ENCODE peak calls at places on chromosomes 13 and 19, in six cellular contexts. Q is WERI-Rb-1, V is sigmoid colon, B is cardiac fibroblast, W is astrocyte of the spinal cord, P is coronary artery. H is an unnamed sample.
A peak's percentile ranks its signal among the peaks of the same experiment; 100 is the strongest.

GRCh38 chr19:28419312-28419711 is 793.6 kb downstream of the UQCRFS1 start:
- DNase-seq in Q (no peak), V (no peak), B (no peak), W (no peak), P (no peak), H (no peak)

GRCh38 chr13:89660752-89661151 is 1686.7 kb upstream of the MIR17HG start:
- DNase-seq in Q (no peak), V (no peak), B (no peak), W (no peak), P (no peak), H (no peak)

GRCh38 chr13:72983085-72983768 is 75.6 kb upstream of the KLF5 start:
- DNase-seq in Q (no peak), V (no peak), B (peak; percentile 69), W (peak; percentile 58), P (no peak), H (peak; percentile 25)

GRCh38 chr19:8485561-8486371 is 16.7 kb downstream of the PRAM1 start:
- DNase-seq in Q (no peak), V (no peak), B (no peak), W (no peak), P (no peak), H (no peak)

GRCh38 chr13:43377955-43378354 is 354.6 kb downstream of the DNAJC15 start:
- DNase-seq in Q (no peak), V (no peak), B (peak; percentile 45), W (peak; percentile 51), P (no peak), H (peak; percentile 14)

GRCh38 chr13:105450784-105451183 is 1084.7 kb downstream of the EFNB2 start:
- DNase-seq in Q (no peak), V (no peak), B (no peak), W (no peak), P (no peak), H (no peak)

GRCh38 chr19:46785980-46786235 is 2.5 kb downstream of the SLC1A5 start:
- DNase-seq in Q (no peak), V (no peak), B (no peak), W (no peak), P (no peak), H (no peak)

GRCh38 chr19:41298327-41298964 is 11.5 kb upstream of the CCDC97 start:
- DNase-seq in Q (no peak), V (peak; percentile 87), B (peak; percentile 81), W (peak; percentile 92), P (peak; percentile 92), H (peak; percentile 91)

GRCh38 chr13:38763446-38764381 is 76.8 kb downstream of the FREM2 start:
- DNase-seq in Q (peak; percentile 18), V (no peak), B (peak; percentile 58), W (peak; percentile 43), P (no peak), H (peak; percentile 28)

GRCh38 chr19:33054623-33055022 is 10.1 kb downstream of the RHPN2 start:
- DNase-seq in Q (no peak), V (no peak), B (no peak), W (no peak), P (no peak), H (no peak)

GRCh38 chr13:109394311-109394988 is 391.9 kb downstream of the IRS2 start:
- DNase-seq in Q (no peak), V (no peak), B (no peak), W (no peak), P (no peak), H (no peak)

GRCh38 chr19:51712461-51713081 is 11.2 kb downstream of the HAS1 start:
- DNase-seq in Q (peak; percentile 62), V (no peak), B (peak; percentile 67), W (peak; percentile 38), P (peak; percentile 58), H (no peak)

GRCh38 chr13:76596216-76596615 is 290.0 kb downstream of the KCTD12 start:
- DNase-seq in Q (no peak), V (no peak), B (no peak), W (no peak), P (no peak), H (peak; percentile 36)

GRCh38 chr19:5293607-5294089 is 47.0 kb downstream of the PTPRS start:
- DNase-seq in Q (peak; percentile 84), V (peak; percentile 79), B (peak; percentile 41), W (peak; percentile 44), P (no peak), H (no peak)

GRCh38 chr19:53086949-53087348 is 16.3 kb downstream of the ZNF160 start:
- DNase-seq in Q (no peak), V (no peak), B (peak; percentile 95), W (peak; percentile 25), P (no peak), H (peak; percentile 88)

GRCh38 chr13:30647420-30647819 is 29.7 kb downstream of the USPL1 start:
- DNase-seq in Q (no peak), V (no peak), B (no peak), W (no peak), P (no peak), H (no peak)

GRCh38 chr13:75468098-75468497 is 13.9 kb downstream of the TBC1D4 start:
- DNase-seq in Q (no peak), V (no peak), B (peak; percentile 47), W (peak; percentile 51), P (no peak), H (no peak)

GRCh38 chr13:100214886-100215285 is 126.0 kb downstream of the PCCA start:
- DNase-seq in Q (no peak), V (no peak), B (peak; percentile 72), W (peak; percentile 68), P (no peak), H (peak; percentile 57)

GRCh38 chr13:84528408-84529055 is 646.3 kb upstream of the SLITRK1 start:
- DNase-seq in Q (no peak), V (no peak), B (no peak), W (no peak), P (no peak), H (no peak)

GRCh38 chr19:58559275-58560006 is 1.0 kb upstream of the UBE2M start:
- DNase-seq in Q (peak; percentile 95), V (peak; percentile 97), B (peak; percentile 95), W (peak; percentile 90), P (peak; percentile 95), H (peak; percentile 85)

GRCh38 chr19:35348909-35349611 is 1.4 kb downstream of the FFAR1 start:
- DNase-seq in Q (no peak), V (peak; percentile 46), B (no peak), W (no peak), P (peak; percentile 50), H (no peak)

GRCh38 chr19:42290523-42291436 is 11.2 kb upstream of the PRR19 start:
- DNase-seq in Q (peak; percentile 59), V (no peak), B (no peak), W (no peak), P (no peak), H (no peak)

GRCh38 chr13:76293346-76293745 is 592.9 kb downstream of the KCTD12 start:
- DNase-seq in Q (no peak), V (no peak), B (peak; percentile 80), W (peak; percentile 88), P (no peak), H (no peak)

GRCh38 chr13:102460806-102461205 is 59.0 kb upstream of the FGF14 start:
- DNase-seq in Q (no peak), V (no peak), B (no peak), W (no peak), P (no peak), H (no peak)

GRCh38 chr19:19508217-19508616 is 7.1 kb downstream of the TSSK6 start:
- DNase-seq in Q (no peak), V (no peak), B (no peak), W (no peak), P (no peak), H (no peak)

GRCh38 chr13:41985788-41986508 is 25.0 kb upstream of the VWA8 start:
- DNase-seq in Q (no peak), V (no peak), B (peak; percentile 39), W (peak; percentile 33), P (no peak), H (peak; percentile 29)

GRCh38 chr13:23212621-23213020 is 31.8 kb downstream of the SGCG start:
- DNase-seq in Q (no peak), V (no peak), B (no peak), W (peak; percentile 0), P (no peak), H (peak; percentile 78)

GRCh38 chr19:23365222-23365621 is 30.0 kb downstream of the ZNF91 start:
- DNase-seq in Q (no peak), V (no peak), B (no peak), W (no peak), P (no peak), H (no peak)

GRCh38 chr13:50001287-50001686 is 4.4 kb downstream of the TRIM13 start:
- DNase-seq in Q (no peak), V (no peak), B (no peak), W (no peak), P (no peak), H (no peak)
- H3K4me3 ChIP-seq in Q (no peak overlapping the region), V (no peak overlapping the region), B (no peak overlapping the region), W (no peak overlapping the region), P (no peak overlapping the region), H (no peak overlapping the region)

DNA sequence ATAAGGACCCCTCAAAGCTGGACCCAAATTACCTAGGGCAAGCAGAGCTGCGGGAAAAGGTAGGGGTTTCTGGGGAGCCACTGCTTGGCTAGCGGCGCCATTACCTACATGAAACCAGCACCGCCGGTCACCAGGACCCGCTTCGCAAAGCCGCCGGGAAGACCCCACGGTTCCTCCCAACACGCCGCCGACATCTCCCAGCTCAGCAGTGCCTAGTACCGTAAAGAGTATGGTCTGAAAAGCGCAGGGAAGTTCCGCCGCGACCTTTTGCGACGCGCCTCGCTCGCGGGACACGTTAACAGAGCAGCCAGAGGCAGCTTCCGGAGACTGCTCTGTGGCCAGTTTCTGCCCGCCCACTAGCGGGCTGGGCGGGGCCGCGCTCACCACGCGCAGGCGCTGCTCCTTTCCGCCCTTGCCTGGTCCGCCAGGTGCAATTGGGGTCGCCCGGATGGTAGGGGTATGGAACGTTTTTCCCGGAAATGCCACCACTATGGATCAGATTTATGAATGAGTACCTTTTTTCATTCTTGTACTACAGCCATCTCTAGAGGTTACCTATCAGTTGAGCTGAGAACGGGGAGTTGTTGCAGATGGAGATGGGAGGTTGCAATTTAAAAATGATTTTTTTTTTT is at the start of gene TGDS:
- DNase-seq in Q (peak; percentile 98), V (peak; percentile 94), B (peak; percentile 94), W (peak; percentile 94), P (peak; percentile 95), H (peak; percentile 95)
- TF ChIP-seq CTCF in Q (peak; percentile 6), V (no peak), B (no peak), W (no peak), P (no peak), H (no peak)

GRCh38 chr13:50127726-50128291 is 112.6 kb downstream of the KCNRG start:
- DNase-seq in Q (no peak), V (no peak), B (no peak), W (no peak), P (no peak), H (no peak)
- H3K4me3 ChIP-seq in Q (no peak overlapping the region), V (peak overlapping the region; percentile 23), B (peak overlapping the region; percentile 39), W (peak overlapping the region; percentile 35), P (peak overlapping the region; percentile 56), H (peak overlapping the region; percentile 52)

GRCh38 chr19:39701291-39701690 is 3.0 kb upstream of the LGALS14 start:
- DNase-seq in Q (no peak), V (no peak), B (no peak), W (no peak), P (no peak), H (no peak)
- TF ChIP-seq CTCF in Q (no peak), V (no peak), B (no peak), W (no peak), P (no peak), H (no peak)

GRCh38 chr19:17419154-17419490 is 725 bp upstream of the MVB12A start:
- DNase-seq in Q (no peak), V (no peak), B (no peak), W (no peak), P (no peak), H (no peak)
- H3K4me3 ChIP-seq in Q (peak overlapping the region; percentile 49), V (peak overlapping the region; percentile 20), B (peak overlapping the region; percentile 48), W (peak overlapping the region; percentile 44), P (peak overlapping the region; percentile 95), H (peak overlapping the region; percentile 52)

GRCh38 chr19:15396436-15396835 is 16.8 kb upstream of the AKAP8 start:
- DNase-seq in Q (no peak), V (peak; percentile 26), B (no peak), W (no peak), P (no peak), H (no peak)
- TF ChIP-seq CTCF in Q (no peak), V (no peak), B (no peak), W (no peak), P (no peak), H (no peak)